ENCODE peak calls at places on chromosomes 7 and 10, in six cellular contexts. H is thyroid gland, Q is suprapubic skin, G is endothelial cell of umbilical vein, D is ovary, N is A549. L is an unnamed sample.
A peak's percentile ranks its signal among the peaks of the same experiment; 100 is the strongest.

GRCh38 chr7:47405921-47406765 is 175.8 kb downstream of the TNS3 start:
- DNase-seq in H (peak; percentile 98), Q (no peak), G (peak; percentile 51), D (peak; percentile 62), N (peak; percentile 49), L (peak; percentile 66)

GRCh38 chr7:30927040-30927439 is 15.4 kb downstream of the AQP1 start:
- DNase-seq in H (no peak), Q (peak; percentile 44), G (no peak), D (no peak), N (no peak), L (no peak)

GRCh38 chr10:32731527-32731926 is 226.5 kb downstream of the ITGB1 start:
- DNase-seq in H (no peak), Q (no peak), G (no peak), D (no peak), N (no peak), L (no peak)

GRCh38 chr7:144403649-144404061 is at the start of gene NOBOX:
- DNase-seq in H (no peak), Q (no peak), G (no peak), D (no peak), N (no peak), L (no peak)

GRCh38 chr10:7795605-7796004 is 7.6 kb downstream of the ATP5F1C start:
- DNase-seq in H (no peak), Q (no peak), G (peak; percentile 55), D (no peak), N (no peak), L (peak; percentile 88)

GRCh38 chr10:95426482-95426881 is 134.7 kb downstream of the SORBS1 start:
- DNase-seq in H (no peak), Q (no peak), G (no peak), D (no peak), N (no peak), L (no peak)

GRCh38 chr10:5582736-5583135 is 58.0 kb downstream of the CALML3 start:
- DNase-seq in H (no peak), Q (no peak), G (no peak), D (no peak), N (no peak), L (no peak)

GRCh38 chr10:47366056-47366631 is 17.9 kb downstream of the ZNF488 start:
- DNase-seq in H (no peak), Q (peak; percentile 43), G (no peak), D (no peak), N (no peak), L (peak; percentile 34)

GRCh38 chr10:103600325-103600724 is 106.8 kb downstream of the NEURL1 start:
- DNase-seq in H (no peak), Q (no peak), G (no peak), D (no peak), N (no peak), L (no peak)

GRCh38 chr10:14579405-14579804 is 195.3 kb downstream of the FAM107B start:
- DNase-seq in H (no peak), Q (no peak), G (no peak), D (no peak), N (no peak), L (no peak)
- H3K4me3 ChIP-seq in H (no peak overlapping the region), Q (no peak overlapping the region), G (peak overlapping the region; percentile 39), D (no peak overlapping the region), N (peak overlapping the region; percentile 21), L (no peak overlapping the region)

DNA sequence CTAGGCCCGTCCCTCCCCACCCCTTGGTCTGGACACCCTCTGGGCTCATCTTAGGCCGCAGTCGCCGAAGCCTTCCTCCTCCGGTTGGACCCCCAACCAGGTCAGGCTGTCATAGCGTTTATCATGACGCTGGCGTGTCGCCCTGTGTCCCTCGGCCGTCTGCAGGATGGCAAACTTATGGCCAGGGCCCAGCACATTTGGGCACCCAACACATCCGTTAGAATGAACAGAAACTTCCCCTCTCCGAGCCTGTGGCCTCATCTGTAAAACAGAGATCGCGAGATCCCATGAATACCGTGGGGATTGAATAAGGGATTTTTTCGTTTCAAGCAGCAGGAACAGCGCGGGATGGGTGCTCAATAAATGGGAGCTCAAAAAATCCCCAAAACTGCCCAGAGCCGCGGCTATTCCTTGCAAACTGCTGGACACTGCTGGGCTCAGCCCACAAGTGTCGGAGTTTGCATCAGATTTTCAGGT is 581 bp upstream of the AP5Z1 start:
- DNase-seq in H (no peak), Q (no peak), G (peak; percentile 85), D (no peak), N (no peak), L (peak; percentile 54)
- TF ChIP-seq POLR2A in H (no peak), Q (no peak), G (no peak), D (no peak), N (no peak), L (no peak)

DNA sequence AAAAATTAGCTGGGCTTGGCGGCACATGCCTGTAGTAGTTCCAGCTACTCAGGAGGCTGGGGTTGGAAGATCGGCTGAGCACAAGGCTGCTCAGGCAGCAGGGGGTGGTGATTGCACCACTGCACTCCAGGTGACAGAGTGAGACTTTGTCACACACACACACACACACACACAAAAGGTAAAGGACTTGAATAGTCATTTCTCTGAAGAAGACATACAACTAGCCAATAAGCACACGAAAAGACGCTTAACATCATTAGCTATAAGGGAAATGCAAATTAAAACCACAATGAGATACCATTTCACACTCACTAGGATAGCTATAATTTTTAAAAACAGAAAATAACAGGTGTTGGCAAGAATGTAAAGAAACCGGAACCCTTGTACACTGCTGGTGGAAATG is 48.6 kb downstream of the HIP1 start:
- DNase-seq in H (no peak), Q (no peak), G (no peak), D (no peak), N (no peak), L (no peak)
- H3K27ac ChIP-seq in H (no peak overlapping the region), Q (no peak overlapping the region), G (no peak overlapping the region), D (no peak overlapping the region), N (no peak overlapping the region), L (no peak overlapping the region)

DNA sequence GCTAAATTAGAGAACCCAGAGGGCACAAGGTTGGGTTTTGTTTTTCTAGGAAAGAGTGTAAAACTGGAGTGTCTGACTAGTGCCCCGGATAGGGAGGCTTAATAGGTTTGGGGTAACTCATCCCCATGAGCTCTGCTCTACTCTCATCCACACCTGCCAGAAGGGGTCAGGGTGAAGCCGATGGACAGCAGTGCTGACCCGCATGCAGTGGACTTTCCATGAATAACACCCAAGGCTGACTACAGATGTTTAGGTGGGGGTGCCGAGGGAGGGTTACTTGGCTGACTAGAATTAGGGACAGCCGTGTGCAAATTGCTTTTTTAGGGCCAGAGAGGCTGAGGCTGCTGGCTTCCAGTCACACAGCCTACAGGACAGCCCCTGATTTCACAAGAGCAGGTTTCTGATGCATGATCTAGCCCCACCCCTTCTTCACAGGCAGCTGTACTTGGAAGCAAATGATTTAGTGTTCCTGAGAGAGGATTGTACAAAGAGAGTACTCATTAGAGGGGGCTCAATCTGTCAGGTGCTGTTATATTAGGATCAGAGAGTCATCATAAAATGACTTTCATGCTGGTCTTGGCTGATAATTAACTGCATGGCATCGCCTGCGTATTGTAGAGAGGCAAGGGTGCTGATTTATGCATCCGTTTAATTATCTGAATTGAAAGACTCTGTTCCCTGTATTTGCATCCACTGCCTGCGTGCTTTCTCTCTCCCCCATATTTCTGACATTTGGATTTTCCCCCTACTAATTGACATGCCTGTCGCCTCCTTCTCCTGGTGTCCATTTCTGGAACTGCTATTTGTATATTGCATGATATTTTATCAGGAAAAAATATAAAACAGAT is 9.5 kb downstream of the INHBA start:
- DNase-seq in H (no peak), Q (no peak), G (no peak), D (no peak), N (no peak), L (no peak)
- H3K4me3 ChIP-seq in H (no peak overlapping the region), Q (no peak overlapping the region), G (no peak overlapping the region), D (no peak overlapping the region), N (no peak overlapping the region), L (no peak overlapping the region)

GRCh38 chr7:99143853-99144672 is at the start of gene SMURF1:
- DNase-seq in H (peak; percentile 63), Q (peak; percentile 84), G (peak; percentile 70), D (peak; percentile 77), N (peak; percentile 69), L (peak; percentile 70)
- TF ChIP-seq POLR2A in H (no peak), Q (peak; percentile 45), G (peak; percentile 85), D (peak; percentile 44), N (peak; percentile 79), L (peak; percentile 74)

L was measured in body of pancreas.